ENCODE peak calls at places on chromosomes 3 and 15, in ten cellular contexts. One of them, this sample, is unnamed.

GRCh38 chr15:69980311-69981059 is 117.2 kb downstream of the TLE3 start:
- DNase-seq in endothelial cell: no peak
- DNase-seq in WTC11: no peak
- DNase-seq in breast epithelium: no peak
- DNase-seq in astrocyte of the spinal cord: no peak
- DNase-seq in GM12865: peak
- DNase-seq in astrocyte: no peak
- DNase-seq in GM20000: no peak
- DNase-seq in fibroblast of pulmonary artery: no peak
- DNase-seq in AG10803: no peak
- DNase-seq in this sample: no peak

GRCh38 chr3:129046037-129046731 is 14.4 kb upstream of the GP9 start:
- DNase-seq in endothelial cell: no peak
- DNase-seq in WTC11: peak
- DNase-seq in breast epithelium: no peak
- DNase-seq in astrocyte of the spinal cord: no peak
- DNase-seq in GM12865: no peak
- DNase-seq in astrocyte: no peak
- DNase-seq in GM20000: no peak
- DNase-seq in fibroblast of pulmonary artery: no peak
- DNase-seq in AG10803: no peak
- DNase-seq in this sample: no peak

GRCh38 chr3:46096781-46097180 is 69.5 kb upstream of the XCR1 start:
- DNase-seq in endothelial cell: no peak
- DNase-seq in WTC11: no peak
- DNase-seq in breast epithelium: no peak
- DNase-seq in astrocyte of the spinal cord: no peak
- DNase-seq in GM12865: no peak
- DNase-seq in astrocyte: no peak
- DNase-seq in GM20000: no peak
- DNase-seq in fibroblast of pulmonary artery: no peak
- DNase-seq in AG10803: no peak
- DNase-seq in this sample: no peak

GRCh38 chr3:58260733-58261132 is 23.1 kb downstream of the ABHD6 start:
- DNase-seq in endothelial cell: no peak
- DNase-seq in WTC11: no peak
- DNase-seq in breast epithelium: no peak
- DNase-seq in astrocyte of the spinal cord: peak
- DNase-seq in GM12865: no peak
- DNase-seq in astrocyte: peak
- DNase-seq in GM20000: no peak
- DNase-seq in fibroblast of pulmonary artery: peak
- DNase-seq in AG10803: peak
- DNase-seq in this sample: no peak

GRCh38 chr15:41934843-41935242 is 37.5 kb downstream of the EHD4 start:
- DNase-seq in endothelial cell: no peak
- DNase-seq in WTC11: no peak
- DNase-seq in breast epithelium: peak
- DNase-seq in astrocyte of the spinal cord: peak
- DNase-seq in GM12865: peak
- DNase-seq in astrocyte: no peak
- DNase-seq in GM20000: peak
- DNase-seq in fibroblast of pulmonary artery: no peak
- DNase-seq in AG10803: no peak
- DNase-seq in this sample: peak

GRCh38 chr3:27885641-27886040 is 163.5 kb upstream of the EOMES start:
- DNase-seq in endothelial cell: no peak
- DNase-seq in WTC11: no peak
- DNase-seq in breast epithelium: no peak
- DNase-seq in astrocyte of the spinal cord: no peak
- DNase-seq in GM12865: no peak
- DNase-seq in astrocyte: no peak
- DNase-seq in GM20000: no peak
- DNase-seq in fibroblast of pulmonary artery: no peak
- DNase-seq in AG10803: no peak
- DNase-seq in this sample: no peak

GRCh38 chr3:71317749-71318458 is 265.6 kb downstream of the FOXP1 start:
- DNase-seq in endothelial cell: no peak
- DNase-seq in WTC11: no peak
- DNase-seq in breast epithelium: no peak
- DNase-seq in astrocyte of the spinal cord: no peak
- DNase-seq in GM12865: no peak
- DNase-seq in astrocyte: peak
- DNase-seq in GM20000: no peak
- DNase-seq in fibroblast of pulmonary artery: no peak
- DNase-seq in AG10803: peak
- DNase-seq in this sample: no peak

GRCh38 chr3:151430821-151431484 is 29.9 kb downstream of the IGSF10 start:
- DNase-seq in endothelial cell: no peak
- DNase-seq in WTC11: no peak
- DNase-seq in breast epithelium: no peak
- DNase-seq in astrocyte of the spinal cord: no peak
- DNase-seq in GM12865: peak
- DNase-seq in astrocyte: no peak
- DNase-seq in GM20000: no peak
- DNase-seq in fibroblast of pulmonary artery: peak
- DNase-seq in AG10803: peak
- DNase-seq in this sample: peak

GRCh38 chr15:96746621-96747155 is 416.2 kb downstream of the NR2F2 start:
- DNase-seq in endothelial cell: no peak
- DNase-seq in WTC11: no peak
- DNase-seq in breast epithelium: no peak
- DNase-seq in astrocyte of the spinal cord: no peak
- DNase-seq in GM12865: no peak
- DNase-seq in astrocyte: no peak
- DNase-seq in GM20000: no peak
- DNase-seq in fibroblast of pulmonary artery: no peak
- DNase-seq in AG10803: no peak
- DNase-seq in this sample: no peak

GRCh38 chr3:49339593-49339946 is 283 bp downstream of the USP4 start:
- DNase-seq in endothelial cell: peak
- DNase-seq in WTC11: peak
- DNase-seq in breast epithelium: no peak
- DNase-seq in astrocyte of the spinal cord: no peak
- DNase-seq in GM12865: no peak
- DNase-seq in astrocyte: no peak
- DNase-seq in GM20000: no peak
- DNase-seq in fibroblast of pulmonary artery: no peak
- DNase-seq in AG10803: no peak
- DNase-seq in this sample: no peak

GRCh38 chr3:194705227-194705626 is 19.5 kb downstream of the FAM43A start:
- DNase-seq in endothelial cell: no peak
- DNase-seq in WTC11: no peak
- DNase-seq in breast epithelium: no peak
- DNase-seq in astrocyte of the spinal cord: no peak
- DNase-seq in GM12865: no peak
- DNase-seq in astrocyte: no peak
- DNase-seq in GM20000: no peak
- DNase-seq in fibroblast of pulmonary artery: no peak
- DNase-seq in AG10803: no peak
- DNase-seq in this sample: no peak

DNA sequence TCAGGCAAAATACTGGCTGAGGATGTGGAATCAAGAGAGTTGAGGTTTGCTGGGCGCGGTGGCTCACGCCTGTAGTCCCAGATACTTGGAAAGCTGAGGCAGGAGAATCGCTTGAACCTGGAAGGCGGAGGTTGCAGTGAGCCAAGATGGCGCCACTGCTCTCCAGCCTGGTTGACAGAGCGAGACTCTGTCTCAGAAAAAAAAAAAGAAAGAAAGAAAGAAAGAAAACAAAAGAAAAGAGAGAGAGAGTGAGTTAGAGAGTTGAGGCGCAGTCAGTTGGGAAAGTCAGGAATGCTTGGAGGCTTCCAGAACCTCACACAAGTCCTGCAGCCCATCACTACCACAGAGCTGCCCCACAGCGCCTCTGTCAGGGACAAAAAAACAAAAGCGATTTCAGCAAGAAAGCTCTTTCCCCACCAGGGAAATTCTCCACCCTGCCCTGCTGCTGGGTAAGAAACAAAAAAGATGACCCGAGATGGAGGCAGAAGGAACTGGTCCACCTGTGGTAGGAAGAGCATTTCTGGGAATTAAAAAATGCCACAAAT is 13.8 kb downstream of the HDC start:
- DNase-seq in endothelial cell: no peak
- DNase-seq in WTC11: no peak
- DNase-seq in breast epithelium: no peak
- DNase-seq in astrocyte of the spinal cord: no peak
- DNase-seq in GM12865: no peak
- DNase-seq in astrocyte: peak
- DNase-seq in GM20000: no peak
- DNase-seq in fibroblast of pulmonary artery: no peak
- DNase-seq in AG10803: no peak
- DNase-seq in this sample: no peak
- TF ChIP-seq CTCF in endothelial cell: no peak
- TF ChIP-seq CTCF in WTC11: no peak
- TF ChIP-seq CTCF in breast epithelium: no peak
- TF ChIP-seq CTCF in astrocyte of the spinal cord: no peak
- TF ChIP-seq CTCF in GM12865: no peak
- TF ChIP-seq CTCF in astrocyte: no peak
- TF ChIP-seq CTCF in GM20000: no peak
- TF ChIP-seq CTCF in fibroblast of pulmonary artery: no peak
- TF ChIP-seq CTCF in AG10803: no peak
- TF ChIP-seq CTCF in this sample: no peak

GRCh38 chr15:64387562-64388168 is at the start of gene TRIP4:
- DNase-seq in endothelial cell: peak
- DNase-seq in WTC11: peak
- DNase-seq in breast epithelium: peak
- DNase-seq in astrocyte of the spinal cord: peak
- DNase-seq in GM12865: peak
- DNase-seq in astrocyte: peak
- DNase-seq in GM20000: peak
- DNase-seq in fibroblast of pulmonary artery: peak
- DNase-seq in AG10803: peak
- DNase-seq in this sample: peak
- TF ChIP-seq CTCF in endothelial cell: no peak
- TF ChIP-seq CTCF in WTC11: no peak
- TF ChIP-seq CTCF in breast epithelium: no peak
- TF ChIP-seq CTCF in astrocyte of the spinal cord: no peak
- TF ChIP-seq CTCF in GM12865: no peak
- TF ChIP-seq CTCF in astrocyte: no peak
- TF ChIP-seq CTCF in GM20000: peak
- TF ChIP-seq CTCF in fibroblast of pulmonary artery: no peak
- TF ChIP-seq CTCF in AG10803: no peak
- TF ChIP-seq CTCF in this sample: peak

GRCh38 chr3:139202959-139203349 is 140.9 kb upstream of the MRPS22 start:
- DNase-seq in endothelial cell: no peak
- DNase-seq in WTC11: no peak
- DNase-seq in breast epithelium: no peak
- DNase-seq in astrocyte of the spinal cord: no peak
- DNase-seq in GM12865: no peak
- DNase-seq in astrocyte: no peak
- DNase-seq in GM20000: no peak
- DNase-seq in fibroblast of pulmonary artery: no peak
- DNase-seq in AG10803: no peak
- DNase-seq in this sample: no peak

GRCh38 chr3:139204756-139205155 is 139.1 kb upstream of the MRPS22 start:
- DNase-seq in endothelial cell: no peak
- DNase-seq in WTC11: no peak
- DNase-seq in breast epithelium: no peak
- DNase-seq in astrocyte of the spinal cord: no peak
- DNase-seq in GM12865: no peak
- DNase-seq in astrocyte: no peak
- DNase-seq in GM20000: no peak
- DNase-seq in fibroblast of pulmonary artery: peak
- DNase-seq in AG10803: peak
- DNase-seq in this sample: no peak

GRCh38 chr3:139201446-139202225 is 142.2 kb upstream of the MRPS22 start:
- DNase-seq in endothelial cell: no peak
- DNase-seq in WTC11: no peak
- DNase-seq in breast epithelium: no peak
- DNase-seq in astrocyte of the spinal cord: no peak
- DNase-seq in GM12865: no peak
- DNase-seq in astrocyte: no peak
- DNase-seq in GM20000: no peak
- DNase-seq in fibroblast of pulmonary artery: no peak
- DNase-seq in AG10803: no peak
- DNase-seq in this sample: no peak

GRCh38 chr3:139203752-139204151 is 140.1 kb upstream of the MRPS22 start:
- DNase-seq in endothelial cell: no peak
- DNase-seq in WTC11: no peak
- DNase-seq in breast epithelium: no peak
- DNase-seq in astrocyte of the spinal cord: no peak
- DNase-seq in GM12865: no peak
- DNase-seq in astrocyte: no peak
- DNase-seq in GM20000: no peak
- DNase-seq in fibroblast of pulmonary artery: no peak
- DNase-seq in AG10803: no peak
- DNase-seq in this sample: no peak

DNA sequence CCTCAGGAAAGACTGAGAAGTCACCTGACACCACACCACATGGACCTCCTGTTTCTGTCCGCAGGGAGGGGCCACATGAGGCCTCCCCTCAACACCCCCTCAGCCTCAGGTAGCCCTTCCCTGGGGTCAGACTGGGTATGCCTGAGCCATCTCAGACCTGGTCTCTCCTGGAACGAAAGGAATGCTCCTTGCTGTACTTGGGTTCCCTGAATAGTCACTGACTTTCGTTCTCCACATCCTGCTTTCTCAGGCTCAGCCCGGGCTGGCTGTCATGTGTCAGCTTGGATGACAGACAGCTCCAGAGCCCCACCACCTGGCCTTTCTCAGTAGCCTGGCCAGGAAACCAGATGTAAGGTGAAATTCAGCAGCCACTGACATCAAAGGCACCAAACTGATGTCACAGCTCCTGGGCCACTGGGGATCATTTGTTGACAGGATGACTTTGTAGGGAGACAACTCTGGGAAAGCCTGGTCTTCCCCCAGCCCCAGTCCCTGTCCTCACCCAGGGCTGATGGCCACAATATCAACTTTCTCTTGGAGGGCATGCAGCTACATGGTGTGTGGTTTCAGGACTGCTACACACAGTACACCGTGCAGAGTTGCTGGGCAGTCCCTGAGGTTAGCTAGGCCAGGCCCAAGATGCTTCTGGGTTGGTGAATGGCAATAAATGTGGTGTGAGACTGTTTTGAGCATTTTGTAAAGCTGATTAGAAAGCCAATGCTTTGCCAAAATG is 141.4 kb upstream of the MRPS22 start:
- DNase-seq in endothelial cell: peak
- DNase-seq in WTC11: peak
- DNase-seq in breast epithelium: no peak
- DNase-seq in astrocyte of the spinal cord: no peak
- DNase-seq in GM12865: peak
- DNase-seq in astrocyte: no peak
- DNase-seq in GM20000: peak
- DNase-seq in fibroblast of pulmonary artery: no peak
- DNase-seq in AG10803: no peak
- DNase-seq in this sample: peak
- TF ChIP-seq CTCF in endothelial cell: no peak
- TF ChIP-seq CTCF in WTC11: no peak
- TF ChIP-seq CTCF in breast epithelium: no peak
- TF ChIP-seq CTCF in astrocyte of the spinal cord: no peak
- TF ChIP-seq CTCF in GM12865: peak
- TF ChIP-seq CTCF in astrocyte: no peak
- TF ChIP-seq CTCF in GM20000: peak
- TF ChIP-seq CTCF in fibroblast of pulmonary artery: no peak
- TF ChIP-seq CTCF in AG10803: no peak
- TF ChIP-seq CTCF in this sample: peak

DNA sequence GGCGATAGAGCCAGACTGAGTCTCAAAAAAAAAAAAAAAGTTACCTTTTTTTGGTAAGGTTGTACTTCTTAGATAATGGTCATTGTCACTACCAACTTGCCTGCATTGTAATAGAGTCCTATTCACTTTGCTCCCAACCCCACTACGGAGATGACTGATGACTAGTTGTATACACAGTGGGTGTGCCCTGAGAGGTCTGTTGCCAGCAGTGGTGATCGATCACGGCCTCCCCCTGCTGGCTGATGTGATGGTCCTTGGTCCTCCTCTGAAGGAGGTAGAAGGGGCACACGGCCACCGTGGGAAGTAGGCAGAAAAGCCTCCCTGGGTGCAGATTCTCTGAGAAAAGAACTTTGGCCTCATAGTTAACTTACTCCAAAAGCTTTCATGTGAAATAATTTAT is 10.7 kb downstream of the GCNT3 start:
- DNase-seq in endothelial cell: peak
- DNase-seq in WTC11: peak
- DNase-seq in breast epithelium: no peak
- DNase-seq in astrocyte of the spinal cord: peak
- DNase-seq in GM12865: peak
- DNase-seq in astrocyte: peak
- DNase-seq in GM20000: peak
- DNase-seq in fibroblast of pulmonary artery: peak
- DNase-seq in AG10803: no peak
- DNase-seq in this sample: peak
- TF ChIP-seq CTCF in endothelial cell: peak
- TF ChIP-seq CTCF in WTC11: no peak
- TF ChIP-seq CTCF in breast epithelium: no peak
- TF ChIP-seq CTCF in astrocyte of the spinal cord: peak
- TF ChIP-seq CTCF in GM12865: peak
- TF ChIP-seq CTCF in astrocyte: peak
- TF ChIP-seq CTCF in GM20000: peak
- TF ChIP-seq CTCF in fibroblast of pulmonary artery: peak
- TF ChIP-seq CTCF in AG10803: peak
- TF ChIP-seq CTCF in this sample: peak

This sample was measured in GM13977.